ENCODE peak calls at places on chromosomes 12 and 14, in eight cellular contexts. Y, F, A, O, P, N, V and X are unnamed samples.

GRCh38 chr12:109879332-109880048 is 851 bp downstream of the GLTP start:
- DNase-seq in Y (no peak), F (no peak), A (no peak), O (no peak), P (no peak), N (peak; percentile 33), V (no peak), X (peak; percentile 15)

GRCh38 chr12:24012528-24012927 is 63.1 kb upstream of the SOX5 start:
- DNase-seq in Y (no peak), F (peak; percentile 45), A (no peak), O (no peak), P (no peak), N (peak; percentile 35), V (no peak), X (no peak)

GRCh38 chr12:9363145-9363544 is 154.9 kb upstream of the PZP start:
- DNase-seq in Y (no peak), F (no peak), A (no peak), O (no peak), P (no peak), N (no peak), V (no peak), X (no peak)

GRCh38 chr12:63420206-63420644 is 248.1 kb downstream of the DPY19L2 start:
- DNase-seq in Y (peak; percentile 59), F (peak; percentile 99), A (peak; percentile 55), O (no peak), P (peak; percentile 25), N (peak; percentile 80), V (peak; percentile 10), X (peak; percentile 32)

GRCh38 chr12:108326254-108326750 is 12.8 kb downstream of the CMKLR1 start:
- DNase-seq in Y (no peak), F (no peak), A (no peak), O (no peak), P (no peak), N (no peak), V (no peak), X (no peak)

GRCh38 chr12:14238224-14238792 is 127.2 kb upstream of the ATF7IP start:
- DNase-seq in Y (no peak), F (peak; percentile 41), A (no peak), O (no peak), P (no peak), N (peak; percentile 47), V (no peak), X (no peak)

GRCh38 chr12:82838827-82839226 is 152.1 kb downstream of the TMTC2 start:
- DNase-seq in Y (no peak), F (peak; percentile 54), A (no peak), O (no peak), P (no peak), N (no peak), V (no peak), X (no peak)

GRCh38 chr14:61322799-61323290 is 1.5 kb downstream of the PRKCH start:
- DNase-seq in Y (no peak), F (no peak), A (no peak), O (no peak), P (no peak), N (peak; percentile 80), V (no peak), X (no peak)

GRCh38 chr12:107402041-107403022 is 283.3 kb upstream of the PWP1 start:
- DNase-seq in Y (peak; percentile 61), F (peak; percentile 82), A (peak; percentile 57), O (no peak), P (peak; percentile 60), N (peak; percentile 47), V (peak; percentile 37), X (peak; percentile 71)

GRCh38 chr12:69555461-69555860 is 29.8 kb upstream of the CCT2 start:
- DNase-seq in Y (peak; percentile 81), F (peak; percentile 17), A (no peak), O (no peak), P (no peak), N (no peak), V (no peak), X (no peak)
- H3K4me3 ChIP-seq in Y (no peak overlapping the region), F (no peak overlapping the region), A (no peak overlapping the region), O (no peak overlapping the region), P (no peak overlapping the region), N (no peak overlapping the region), V (no peak overlapping the region), X (no peak overlapping the region)

DNA sequence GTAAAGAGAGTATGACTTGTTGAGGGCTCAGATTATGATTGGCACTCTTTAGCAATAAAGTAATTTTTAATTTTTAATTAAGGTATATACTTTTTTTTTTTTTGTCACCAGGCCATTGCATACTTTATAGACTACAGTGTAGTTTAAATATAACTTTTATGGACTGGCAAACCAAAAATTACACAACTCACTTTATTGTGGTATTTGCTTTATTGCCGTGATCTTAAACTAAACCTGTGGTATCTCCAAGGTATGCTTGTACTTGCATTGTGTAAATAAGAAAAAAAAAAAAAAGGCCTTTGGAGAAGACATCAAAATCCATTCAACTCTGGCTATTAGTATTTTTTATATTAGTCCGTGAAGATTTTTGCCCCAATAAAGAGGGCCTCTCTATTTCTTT is 646.7 kb upstream of the FOXG1 start:
- DNase-seq in Y (no peak), F (no peak), A (no peak), O (no peak), P (no peak), N (no peak), V (no peak), X (no peak)
- H3K27me3 ChIP-seq in Y (no peaks in the 10 kb centered on the region), F (no peaks in the 10 kb centered on the region), A (no peaks in the 10 kb centered on the region), O (no peaks in the 10 kb centered on the region), P (no peaks in the 10 kb centered on the region), N (no peaks in the 10 kb centered on the region), V (no peaks in the 10 kb centered on the region), X (no peaks in the 10 kb centered on the region)

DNA sequence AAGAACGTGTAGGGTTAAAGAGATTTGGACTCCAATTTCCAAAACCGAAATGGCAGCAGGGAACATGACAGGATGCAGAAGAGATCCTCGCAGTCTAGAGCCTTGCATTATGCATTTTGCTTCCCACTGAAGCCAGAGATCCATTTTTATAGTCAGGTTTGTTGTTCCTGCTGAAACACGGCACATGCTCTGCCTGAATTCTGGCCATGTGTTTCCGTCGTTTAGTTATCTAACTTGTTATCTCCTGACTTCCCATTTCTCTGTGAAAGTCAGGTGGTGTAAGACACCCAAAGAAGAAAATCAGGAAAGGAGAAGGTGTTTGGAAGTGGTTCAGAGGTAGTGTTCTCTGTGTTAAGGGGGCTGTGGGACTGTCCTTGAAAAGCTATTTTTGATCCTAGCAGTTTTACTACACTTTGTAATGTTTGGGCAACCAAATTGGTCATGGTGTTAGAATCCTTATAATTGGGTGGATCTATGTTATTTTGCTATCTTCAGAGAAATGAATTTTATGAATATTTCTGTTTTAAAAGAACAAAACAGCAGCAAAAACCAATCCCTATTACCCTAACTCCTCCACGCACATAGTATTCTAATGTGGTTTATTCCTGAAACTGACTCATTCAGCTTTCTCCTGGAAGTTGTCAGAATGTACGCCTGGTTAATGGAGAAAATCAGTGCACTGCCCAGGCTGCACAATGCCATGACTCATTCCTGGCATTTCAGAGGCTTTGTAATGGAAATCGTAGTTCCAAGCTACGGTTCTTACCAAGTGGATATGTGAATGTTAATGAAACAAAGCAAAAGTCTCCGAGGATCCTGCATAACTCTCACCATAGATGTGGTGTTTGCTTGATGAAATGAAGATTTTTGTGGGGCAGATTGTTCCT is 110.1 kb downstream of the SAMD4A start:
- DNase-seq in Y (peak; percentile 78), F (peak; percentile 91), A (peak; percentile 76), O (no peak), P (no peak), N (peak; percentile 96), V (no peak), X (no peak)
- H3K4me3 ChIP-seq in Y (no peak overlapping the region), F (no peak overlapping the region), A (no peak overlapping the region), O (no peak overlapping the region), P (no peak overlapping the region), N (no peak overlapping the region), V (no peak overlapping the region), X (no peak overlapping the region)

GRCh38 chr12:49342914-49343731 is 3.6 kb upstream of the DNAJC22 start:
- DNase-seq in Y (no peak), F (no peak), A (no peak), O (no peak), P (peak; percentile 15), N (no peak), V (no peak), X (no peak)
- H3K27me3 ChIP-seq in Y (peaks cover 39% of the 10 kb centered on the region), F (peaks cover 14% of the 10 kb centered on the region), A (peaks cover 21% of the 10 kb centered on the region), O (peaks cover 30% of the 10 kb centered on the region), P (no peaks in the 10 kb centered on the region), N (peaks cover 46% of the 10 kb centered on the region), V (peaks cover 46% of the 10 kb centered on the region), X (no peaks in the 10 kb centered on the region)

GRCh38 chr12:70002097-70002911 is 177.3 kb downstream of the MYRFL start:
- DNase-seq in Y (no peak), F (no peak), A (no peak), O (no peak), P (no peak), N (no peak), V (no peak), X (peak; percentile 60)
- H3K4me3 ChIP-seq in Y (no peak overlapping the region), F (no peak overlapping the region), A (no peak overlapping the region), O (no peak overlapping the region), P (no peak overlapping the region), N (no peak overlapping the region), V (no peak overlapping the region), X (no peak overlapping the region)

DNA sequence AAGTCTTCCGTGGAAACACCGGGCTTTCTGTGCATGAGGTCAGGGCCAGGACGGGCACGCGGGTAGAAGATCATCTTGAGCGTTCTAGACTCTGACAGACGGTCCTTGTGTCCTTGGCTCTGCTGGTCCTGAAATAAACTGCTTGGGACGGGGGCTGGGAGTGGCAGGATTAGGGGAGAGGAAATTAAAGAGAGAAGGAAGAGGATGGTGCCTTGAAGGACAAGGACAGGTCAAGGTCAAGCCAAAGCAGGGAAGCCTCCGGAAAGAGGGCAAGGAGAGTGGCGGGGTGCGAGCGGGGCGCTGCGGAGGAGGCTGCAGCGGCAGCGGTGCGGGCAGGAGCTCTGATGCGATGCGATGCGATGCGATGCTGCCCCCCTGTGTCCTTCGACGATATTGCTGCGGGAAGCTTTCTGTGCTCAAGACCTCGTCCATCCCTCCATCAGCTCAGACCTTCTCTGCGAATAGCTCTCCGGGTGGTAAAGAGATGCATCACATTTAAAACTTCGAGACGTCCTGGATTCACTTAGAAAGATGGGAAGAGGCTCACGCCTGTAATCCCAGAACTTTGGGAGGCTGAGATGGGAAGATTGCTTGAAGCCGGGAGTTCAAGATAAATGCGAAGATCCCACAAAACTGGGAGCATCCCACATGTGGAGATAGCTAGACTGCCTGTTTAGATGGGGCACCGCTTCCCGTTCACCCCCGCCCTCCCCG is 110.1 kb upstream of the TMEM132D start:
- DNase-seq in Y (no peak), F (peak; percentile 67), A (peak; percentile 42), O (no peak), P (peak; percentile 57), N (no peak), V (peak; percentile 3), X (peak; percentile 40)
- H3K27me3 ChIP-seq in Y (no peaks in the 10 kb centered on the region), F (peaks cover 63% of the 10 kb centered on the region), A (peaks cover 17% of the 10 kb centered on the region), O (no peaks in the 10 kb centered on the region), P (no peaks in the 10 kb centered on the region), N (no peaks in the 10 kb centered on the region), V (no peaks in the 10 kb centered on the region), X (no peaks in the 10 kb centered on the region)

DNA sequence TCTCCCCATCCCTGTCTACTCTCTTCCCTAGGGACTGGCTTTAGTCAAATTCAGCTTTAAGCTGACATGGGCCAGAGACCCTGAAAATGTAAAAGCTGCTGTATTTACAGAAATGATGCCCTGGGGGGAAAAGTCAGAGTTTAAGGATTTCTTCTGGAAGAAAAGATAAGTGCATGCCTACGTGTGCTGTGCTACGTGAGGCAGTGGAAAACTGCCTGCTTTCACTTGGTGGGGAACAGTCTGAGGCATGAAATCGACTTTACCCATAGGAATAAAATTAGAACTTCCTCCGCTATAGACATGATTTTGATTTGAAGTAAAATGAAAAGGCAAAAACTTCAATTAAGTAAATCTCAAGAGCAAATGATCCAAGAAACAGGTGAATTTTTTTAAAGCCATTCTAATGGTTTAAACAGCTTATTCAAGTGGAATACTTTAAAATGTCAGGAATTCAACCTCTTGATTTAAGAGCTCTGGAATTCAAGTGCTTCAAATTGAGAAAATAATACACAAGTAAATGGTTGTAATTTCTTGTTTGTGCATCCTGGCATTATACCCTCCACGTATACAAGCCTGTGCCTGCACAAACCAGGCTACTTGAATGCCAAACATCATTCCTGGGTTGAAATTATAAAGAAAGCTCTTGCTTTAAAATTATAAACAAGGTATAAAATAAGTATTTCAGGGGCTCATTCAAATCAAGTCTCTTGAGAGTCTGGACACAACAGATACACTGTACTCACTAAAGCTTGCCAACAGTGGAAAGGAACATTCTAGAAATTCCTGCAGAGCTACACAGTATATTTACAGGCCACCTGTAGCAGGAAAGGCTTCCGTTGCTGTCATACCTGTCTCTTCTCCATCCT is 168.4 kb downstream of the FOXN3 start:
- DNase-seq in Y (no peak), F (no peak), A (no peak), O (no peak), P (no peak), N (no peak), V (no peak), X (no peak)
- H3K4me3 ChIP-seq in Y (no peak overlapping the region), F (no peak overlapping the region), A (no peak overlapping the region), O (no peak overlapping the region), P (no peak overlapping the region), N (no peak overlapping the region), V (no peak overlapping the region), X (no peak overlapping the region)